ENCODE peak calls at places on chromosomes 16 and 17, in four cellular contexts. Z is HFFc6, A is cardiac muscle cell, V is IMR-90. X is an unnamed sample.

GRCh38 chr16:83990492-83990891 is 22.4 kb downstream of the NECAB2 start:
- DNase-seq in Z (no peak), A (no peak), V (no peak), X (no peak)

GRCh38 chr17:6085812-6086211 is 15.6 kb downstream of the WSCD1 start:
- DNase-seq in Z (no peak), A (no peak), V (no peak), X (no peak)

GRCh38 chr16:27566417-27566816 is 16.5 kb downstream of the KATNIP start:
- DNase-seq in Z (no peak), A (no peak), V (no peak), X (no peak)

GRCh38 chr17:20852541-20853370 is 190.1 kb downstream of the USP22 start:
- DNase-seq in Z (no peak), A (peak; percentile 69), V (no peak), X (no peak)

GRCh38 chr17:30395398-30396022 is 16.8 kb downstream of the CPD start:
- DNase-seq in Z (no peak), A (no peak), V (no peak), X (no peak)

GRCh38 chr17:76241205-76241539 is 879 bp upstream of the RNF157 start:
- DNase-seq in Z (no peak), A (no peak), V (no peak), X (no peak)

GRCh38 chr16:1964046-1964505 is 550 bp downstream of the RPS2 start:
- DNase-seq in Z (no peak), A (peak; percentile 73), V (no peak), X (no peak)

GRCh38 chr17:17779015-17779611 is 57.7 kb downstream of the SREBF1 start:
- DNase-seq in Z (no peak), A (peak; percentile 56), V (no peak), X (no peak)

GRCh38 chr17:42773290-42774035 is at the start of gene VPS25:
- DNase-seq in Z (peak; percentile 83), A (peak; percentile 83), V (peak; percentile 87), X (peak; percentile 89)

GRCh38 chr16:85169333-85170065 is 57.2 kb upstream of the CIBAR2 start:
- DNase-seq in Z (peak; percentile 12), A (peak; percentile 64), V (no peak), X (peak; percentile 70)

GRCh38 chr17:30375661-30376060 is 3.1 kb upstream of the CPD start:
- DNase-seq in Z (no peak), A (no peak), V (peak; percentile 28), X (no peak)

GRCh38 chr16:85266857-85267256 is 154.6 kb upstream of the CIBAR2 start:
- DNase-seq in Z (no peak), A (no peak), V (no peak), X (no peak)

GRCh38 chr16:9596788-9597187 is 505.3 kb downstream of the HAPSTR1 start:
- DNase-seq in Z (no peak), A (no peak), V (no peak), X (no peak)

GRCh38 chr16:10665166-10665565 is 29.6 kb downstream of the TEKT5 start:
- DNase-seq in Z (no peak), A (no peak), V (no peak), X (no peak)

GRCh38 chr17:58528443-58528842 is 14.0 kb upstream of the MTMR4 start:
- DNase-seq in Z (no peak), A (no peak), V (no peak), X (no peak)

GRCh38 chr16:88839745-88840588 is 16.8 kb downstream of the GALNS start:
- DNase-seq in Z (no peak), A (no peak), V (no peak), X (no peak)

GRCh38 chr16:88838566-88838965 is 18.2 kb downstream of the GALNS start:
- DNase-seq in Z (no peak), A (no peak), V (no peak), X (no peak)

GRCh38 chr16:88837806-88838205 is 18.9 kb downstream of the GALNS start:
- DNase-seq in Z (no peak), A (no peak), V (no peak), X (no peak)

GRCh38 chr16:88840589-88841215 is 16.0 kb downstream of the GALNS start:
- DNase-seq in Z (no peak), A (no peak), V (no peak), X (no peak)

DNA sequence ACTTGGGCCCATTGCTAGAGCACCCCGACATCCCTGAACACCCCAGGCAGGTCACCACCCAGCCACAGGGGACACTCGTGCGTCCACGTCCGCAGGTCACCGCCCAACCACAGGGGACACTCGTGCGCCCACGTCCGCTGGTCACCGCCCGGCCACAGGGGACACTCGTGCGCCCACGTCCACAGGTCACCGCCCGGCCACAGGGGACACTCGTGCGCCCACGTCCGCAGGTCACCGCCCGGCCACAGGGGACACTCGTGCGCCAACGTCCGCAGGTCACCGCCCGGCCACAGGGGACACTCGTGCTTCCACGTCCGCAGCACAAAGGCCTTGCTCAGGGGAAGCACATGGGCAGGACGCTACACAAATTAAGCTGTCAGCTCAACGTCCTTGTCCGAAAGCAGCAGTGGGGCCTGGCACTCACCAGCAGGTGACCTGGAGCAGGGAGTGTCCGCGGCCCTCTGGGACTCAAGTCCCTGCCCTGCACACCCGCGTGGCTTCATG is 17.7 kb downstream of the GALNS start:
- DNase-seq in Z (no peak), A (no peak), V (no peak), X (no peak)
- TF ChIP-seq CTCF in Z (peak; percentile 39), A (no peak), V (no peak), X (no peak)

DNA sequence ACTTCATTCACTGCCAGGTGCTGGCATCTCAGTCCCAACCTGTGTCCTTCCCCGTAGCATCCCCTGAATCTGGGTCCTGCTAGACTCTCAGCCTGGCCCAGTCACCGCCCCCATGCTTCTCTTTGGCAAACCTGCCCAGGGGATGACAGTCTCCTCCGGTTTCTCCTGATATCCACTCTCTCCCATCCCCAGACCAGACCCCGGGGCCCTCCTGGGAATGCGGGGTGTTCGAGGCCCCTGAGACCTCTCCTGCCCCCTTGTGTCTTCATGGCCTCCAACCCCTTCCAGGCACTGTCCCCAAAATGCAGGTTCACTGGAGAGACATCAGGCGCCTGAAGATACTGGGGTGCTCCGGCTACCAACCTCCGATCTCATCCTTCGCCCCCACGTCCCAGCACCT is 544 bp downstream of the STX1B start:
- DNase-seq in Z (no peak), A (no peak), V (no peak), X (no peak)
- TF ChIP-seq CTCF in Z (peak; percentile 57), A (no peak), V (no peak), X (no peak)

GRCh38 chr17:77512062-77512946 is 371.5 kb downstream of the SEC14L1 start:
- DNase-seq in Z (no peak), A (no peak), V (no peak), X (no peak)
- TF ChIP-seq CTCF in Z (no peak), A (no peak), V (no peak), X (no peak)

DNA sequence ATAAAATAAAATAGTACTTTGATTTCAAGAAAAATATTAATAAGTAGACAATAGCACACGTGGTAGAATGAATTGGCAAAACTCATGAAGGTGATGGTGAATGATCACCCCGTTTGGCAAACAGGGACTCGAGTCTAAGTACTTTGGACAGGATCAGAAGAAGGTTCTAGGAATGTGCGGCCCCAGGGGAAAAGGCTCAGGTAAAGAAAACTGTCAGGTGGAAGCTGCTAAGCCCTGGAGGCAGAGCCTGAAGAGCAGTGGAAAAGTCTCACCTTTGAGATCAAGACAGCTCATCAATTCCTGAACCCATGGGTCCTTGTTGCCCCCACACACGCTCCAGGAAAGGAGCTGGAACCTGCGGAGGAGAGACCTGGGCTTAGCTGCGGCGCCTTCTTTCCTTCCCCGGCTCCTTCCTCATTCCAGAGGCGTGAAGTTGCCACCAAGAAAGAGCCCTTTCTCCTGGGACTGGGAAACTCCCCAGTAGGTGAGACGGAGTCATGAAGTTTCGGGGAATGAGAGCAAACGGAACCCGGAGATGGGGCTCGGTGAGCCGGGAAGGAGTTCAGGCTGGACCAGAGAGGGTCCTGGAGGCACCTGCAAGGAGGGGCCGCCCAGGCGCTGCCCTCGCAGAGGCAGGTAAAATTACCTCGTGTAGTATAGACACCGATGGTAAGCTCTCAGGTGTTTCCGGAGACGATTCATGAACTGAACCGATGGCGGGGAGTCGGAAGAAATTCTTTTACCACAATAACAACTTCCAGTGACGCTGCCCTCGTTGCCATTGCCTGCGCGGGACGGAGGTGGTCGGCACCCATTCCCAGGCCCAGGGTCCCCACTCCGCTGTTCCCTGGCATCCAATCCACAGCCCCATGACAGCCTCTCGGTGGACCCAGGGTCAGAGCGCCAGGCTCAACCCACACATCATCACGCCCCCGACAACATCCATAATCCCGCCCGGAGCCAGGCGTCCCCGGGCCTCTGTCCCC is 1.2 kb upstream of the ZMYND15 start:
- DNase-seq in Z (no peak), A (no peak), V (no peak), X (no peak)
- TF ChIP-seq CTCF in Z (no peak), A (no peak), V (no peak), X (no peak)

GRCh38 chr16:67248401-67249177 is at the start of gene SLC9A5:
- DNase-seq in Z (no peak), A (peak; percentile 58), V (no peak), X (peak; percentile 77)
- TF ChIP-seq CTCF in Z (peak; percentile 63), A (no peak), V (peak; percentile 20), X (peak; percentile 30)

GRCh38 chr17:72985882-72986720 is 106.4 kb downstream of the SLC39A11 start:
- DNase-seq in Z (peak; percentile 77), A (peak; percentile 79), V (peak; percentile 80), X (peak; percentile 85)
- TF ChIP-seq CTCF in Z (peak; percentile 98), A (peak; percentile 96), V (peak; percentile 84), X (peak; percentile 75)

GRCh38 chr17:68539536-68540469 is 27.6 kb downstream of the PRKAR1A start:
- DNase-seq in Z (peak; percentile 7), A (peak; percentile 24), V (no peak), X (no peak)
- TF ChIP-seq CTCF in Z (peak; percentile 39), A (peak; percentile 40), V (no peak), X (peak; percentile 28)

DNA sequence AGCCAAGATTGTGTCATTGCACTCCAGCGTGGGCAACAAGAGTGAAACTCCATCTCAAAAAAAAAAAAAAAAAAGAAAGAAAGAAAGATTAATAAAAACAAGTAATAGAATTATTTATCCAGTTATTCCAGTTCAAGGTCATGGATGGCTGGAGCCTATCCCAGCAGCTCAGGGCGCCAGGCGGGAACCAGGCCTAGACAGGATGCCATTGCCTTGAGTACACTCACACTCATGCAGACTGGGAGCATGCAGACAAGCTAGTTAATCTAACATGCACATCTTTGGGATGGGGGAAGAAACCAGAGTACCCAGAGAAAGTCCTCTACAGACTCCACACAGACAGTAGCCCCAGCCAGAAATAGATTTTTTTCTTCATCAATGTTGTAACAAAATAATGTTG is 17.9 kb downstream of the PDP2 start:
- DNase-seq in Z (peak; percentile 69), A (no peak), V (peak; percentile 77), X (no peak)
- TF ChIP-seq CTCF in Z (no peak), A (no peak), V (no peak), X (no peak)

GRCh38 chr16:57938936-57939871 is 31.7 kb downstream of the CNGB1 start:
- DNase-seq in Z (peak; percentile 38), A (no peak), V (peak; percentile 20), X (no peak)
- TF ChIP-seq CTCF in Z (peak; percentile 57), A (peak; percentile 36), V (no peak), X (no peak)

X was measured in GM20000.